ENCODE peak calls at places on chromosomes 5 and 9, in four cellular contexts. One of them, this sample, is unnamed.

GRCh38 chr9:99823392-99824377 is 2.0 kb downstream of the NR4A3 start:
- DNase-seq in ovary: peak
- DNase-seq in ecto neural progenitor cell: peak
- DNase-seq in activated T-helper 1 cell treated with Interleukin-2 at 50 U/mL for 16 hours: peak
- DNase-seq in this sample: peak

GRCh38 chr5:53298841-53299240 is 181.6 kb upstream of the FST start:
- DNase-seq in activated T-helper 1 cell treated with Interleukin-2 at 50 U/mL for 16 hours: no peak
- DNase-seq in ecto neural progenitor cell: no peak
- DNase-seq in ovary: no peak
- DNase-seq in this sample: no peak

GRCh38 chr9:27019589-27019988 is 14.1 kb upstream of the LRRC19 start:
- DNase-seq in ecto neural progenitor cell: no peak
- DNase-seq in activated T-helper 1 cell treated with Interleukin-2 at 50 U/mL for 16 hours: no peak
- DNase-seq in ovary: no peak
- DNase-seq in this sample: no peak

GRCh38 chr5:171092194-171092593 is 216.9 kb upstream of the TLX3 start:
- DNase-seq in ovary: no peak
- DNase-seq in ecto neural progenitor cell: no peak
- DNase-seq in activated T-helper 1 cell treated with Interleukin-2 at 50 U/mL for 16 hours: no peak
- DNase-seq in this sample: no peak

GRCh38 chr9:36632892-36633291 is 60.2 kb downstream of the MELK start:
- DNase-seq in activated T-helper 1 cell treated with Interleukin-2 at 50 U/mL for 16 hours: no peak
- DNase-seq in ovary: no peak
- DNase-seq in ecto neural progenitor cell: no peak
- DNase-seq in this sample: no peak

GRCh38 chr9:127742435-127743088 is 7.5 kb upstream of the TOR2A start:
- DNase-seq in ovary: peak
- DNase-seq in activated T-helper 1 cell treated with Interleukin-2 at 50 U/mL for 16 hours: no peak
- DNase-seq in ecto neural progenitor cell: peak
- DNase-seq in this sample: peak

GRCh38 chr5:16131878-16132277 is 47.7 kb downstream of the MARCHF11 start:
- DNase-seq in ecto neural progenitor cell: no peak
- DNase-seq in activated T-helper 1 cell treated with Interleukin-2 at 50 U/mL for 16 hours: no peak
- DNase-seq in ovary: no peak
- DNase-seq in this sample: no peak

GRCh38 chr5:124906339-124907097 is 160.1 kb upstream of the ZNF608 start:
- DNase-seq in ovary: peak
- DNase-seq in activated T-helper 1 cell treated with Interleukin-2 at 50 U/mL for 16 hours: no peak
- DNase-seq in ecto neural progenitor cell: no peak
- DNase-seq in this sample: no peak

GRCh38 chr5:135141303-135142268 is 107.6 kb upstream of the PITX1 start:
- DNase-seq in ecto neural progenitor cell: no peak
- DNase-seq in activated T-helper 1 cell treated with Interleukin-2 at 50 U/mL for 16 hours: no peak
- DNase-seq in ovary: no peak
- DNase-seq in this sample: peak

GRCh38 chr9:14326264-14326826 is 12.4 kb upstream of the NFIB start:
- DNase-seq in ecto neural progenitor cell: no peak
- DNase-seq in ovary: no peak
- DNase-seq in activated T-helper 1 cell treated with Interleukin-2 at 50 U/mL for 16 hours: no peak
- DNase-seq in this sample: no peak

GRCh38 chr9:69816775-69817174 is 3.8 kb upstream of the CFAP95 start:
- DNase-seq in activated T-helper 1 cell treated with Interleukin-2 at 50 U/mL for 16 hours: no peak
- DNase-seq in ovary: no peak
- DNase-seq in ecto neural progenitor cell: no peak
- DNase-seq in this sample: no peak

GRCh38 chr5:2856206-2856605 is 104.7 kb upstream of the IRX2 start:
- DNase-seq in ovary: no peak
- DNase-seq in ecto neural progenitor cell: no peak
- DNase-seq in activated T-helper 1 cell treated with Interleukin-2 at 50 U/mL for 16 hours: no peak
- DNase-seq in this sample: no peak

GRCh38 chr9:88313364-88314220 is 74.7 kb upstream of the SPIN1 start:
- DNase-seq in activated T-helper 1 cell treated with Interleukin-2 at 50 U/mL for 16 hours: no peak
- DNase-seq in ecto neural progenitor cell: no peak
- DNase-seq in ovary: no peak
- DNase-seq in this sample: no peak

GRCh38 chr9:110986529-110986928 is 51.7 kb downstream of the LPAR1 start:
- DNase-seq in ovary: no peak
- DNase-seq in ecto neural progenitor cell: no peak
- DNase-seq in activated T-helper 1 cell treated with Interleukin-2 at 50 U/mL for 16 hours: no peak
- DNase-seq in this sample: no peak

GRCh38 chr5:143258559-143259253 is 144.8 kb downstream of the NR3C1 start:
- DNase-seq in ecto neural progenitor cell: no peak
- DNase-seq in activated T-helper 1 cell treated with Interleukin-2 at 50 U/mL for 16 hours: no peak
- DNase-seq in ovary: no peak
- DNase-seq in this sample: no peak

GRCh38 chr9:37747271-37747753 is 6.3 kb upstream of the TRMT10B start:
- DNase-seq in ecto neural progenitor cell: no peak
- DNase-seq in activated T-helper 1 cell treated with Interleukin-2 at 50 U/mL for 16 hours: peak
- DNase-seq in ovary: peak
- DNase-seq in this sample: peak

GRCh38 chr9:101495810-101496209 is 37.8 kb upstream of the RNF20 start:
- DNase-seq in ovary: no peak
- DNase-seq in activated T-helper 1 cell treated with Interleukin-2 at 50 U/mL for 16 hours: no peak
- DNase-seq in ecto neural progenitor cell: no peak
- DNase-seq in this sample: no peak

GRCh38 chr9:130327781-130328348 is 62.3 kb downstream of the HMCN2 start:
- DNase-seq in activated T-helper 1 cell treated with Interleukin-2 at 50 U/mL for 16 hours: no peak
- DNase-seq in ecto neural progenitor cell: no peak
- DNase-seq in ovary: peak
- DNase-seq in this sample: no peak

GRCh38 chr5:2125163-2125900 is 242.6 kb upstream of the IRX4 start:
- DNase-seq in activated T-helper 1 cell treated with Interleukin-2 at 50 U/mL for 16 hours: no peak
- DNase-seq in ecto neural progenitor cell: no peak
- DNase-seq in ovary: no peak
- DNase-seq in this sample: no peak

GRCh38 chr5:181235689-181236366 is 7.9 kb downstream of the RACK1 start:
- DNase-seq in activated T-helper 1 cell treated with Interleukin-2 at 50 U/mL for 16 hours: no peak
- DNase-seq in ovary: no peak
- DNase-seq in ecto neural progenitor cell: no peak
- DNase-seq in this sample: no peak

GRCh38 chr9:136837146-136837855 is 5.0 kb upstream of the AJM1 start:
- DNase-seq in ovary: no peak
- DNase-seq in ecto neural progenitor cell: no peak
- DNase-seq in activated T-helper 1 cell treated with Interleukin-2 at 50 U/mL for 16 hours: no peak
- DNase-seq in this sample: no peak

GRCh38 chr9:105216440-105217178 is 27.8 kb upstream of the SLC44A1 start:
- DNase-seq in ovary: no peak
- DNase-seq in activated T-helper 1 cell treated with Interleukin-2 at 50 U/mL for 16 hours: no peak
- DNase-seq in ecto neural progenitor cell: no peak
- DNase-seq in this sample: no peak

GRCh38 chr5:178125253-178125916 is 5.4 kb upstream of the RMND5B start:
- DNase-seq in ecto neural progenitor cell: no peak
- DNase-seq in activated T-helper 1 cell treated with Interleukin-2 at 50 U/mL for 16 hours: no peak
- DNase-seq in ovary: no peak
- DNase-seq in this sample: no peak

GRCh38 chr9:108544866-108545265 is 310.9 kb downstream of the ACTL7B start:
- DNase-seq in activated T-helper 1 cell treated with Interleukin-2 at 50 U/mL for 16 hours: no peak
- DNase-seq in ovary: no peak
- DNase-seq in ecto neural progenitor cell: no peak
- DNase-seq in this sample: no peak

GRCh38 chr9:68827833-68828744 is 123.0 kb downstream of the PIP5K1B start:
- DNase-seq in ovary: no peak
- DNase-seq in activated T-helper 1 cell treated with Interleukin-2 at 50 U/mL for 16 hours: no peak
- DNase-seq in ecto neural progenitor cell: no peak
- DNase-seq in this sample: no peak

This sample was measured in HuH-7.5.